ENCODE peak calls at places on chromosomes 11 and 22, in ten cellular contexts. One of them, this sample, is unnamed.

GRCh38 chr11:38547464-38547863 is 1949.4 kb upstream of the RAG2 start:
- DNase-seq in Calu3: no peak
- DNase-seq in T-cell: no peak
- DNase-seq in heart right ventricle: no peak
- DNase-seq in RWPE1: peak; percentile 38
- DNase-seq in smooth muscle cell of the brain vasculature: no peak
- DNase-seq in HT1080: no peak
- DNase-seq in ecto neural progenitor cell: no peak
- DNase-seq in posterior vena cava: no peak
- DNase-seq in cardiac fibroblast: no peak
- DNase-seq in this sample: no peak

GRCh38 chr11:66339163-66339675 is 3.0 kb upstream of the RIN1 start:
- DNase-seq in Calu3: no peak
- DNase-seq in T-cell: no peak
- DNase-seq in heart right ventricle: no peak
- DNase-seq in RWPE1: peak; percentile 96
- DNase-seq in smooth muscle cell of the brain vasculature: no peak
- DNase-seq in HT1080: peak; percentile 28
- DNase-seq in ecto neural progenitor cell: no peak
- DNase-seq in posterior vena cava: peak; percentile 49
- DNase-seq in cardiac fibroblast: no peak
- DNase-seq in this sample: no peak

GRCh38 chr11:67354314-67355022 is 1.1 kb upstream of the POLD4 start:
- DNase-seq in Calu3: peak; percentile 87
- DNase-seq in T-cell: no peak
- DNase-seq in heart right ventricle: peak; percentile 57
- DNase-seq in RWPE1: peak; percentile 95
- DNase-seq in smooth muscle cell of the brain vasculature: no peak
- DNase-seq in HT1080: peak; percentile 100
- DNase-seq in ecto neural progenitor cell: no peak
- DNase-seq in posterior vena cava: peak; percentile 93
- DNase-seq in cardiac fibroblast: peak; percentile 96
- DNase-seq in this sample: peak; percentile 93

GRCh38 chr11:104343578-104343977 is 179.6 kb upstream of the PDGFD start:
- DNase-seq in Calu3: peak; percentile 4
- DNase-seq in T-cell: no peak
- DNase-seq in heart right ventricle: no peak
- DNase-seq in RWPE1: peak; percentile 1
- DNase-seq in smooth muscle cell of the brain vasculature: no peak
- DNase-seq in HT1080: no peak
- DNase-seq in ecto neural progenitor cell: no peak
- DNase-seq in posterior vena cava: no peak
- DNase-seq in cardiac fibroblast: peak; percentile 21
- DNase-seq in this sample: no peak

GRCh38 chr11:64868904-64869570 is 9.4 kb downstream of the EHD1 start:
- DNase-seq in Calu3: peak; percentile 40
- DNase-seq in T-cell: peak; percentile 48
- DNase-seq in heart right ventricle: no peak
- DNase-seq in RWPE1: peak; percentile 92
- DNase-seq in smooth muscle cell of the brain vasculature: no peak
- DNase-seq in HT1080: peak; percentile 97
- DNase-seq in ecto neural progenitor cell: no peak
- DNase-seq in posterior vena cava: no peak
- DNase-seq in cardiac fibroblast: peak; percentile 75
- DNase-seq in this sample: peak; percentile 90

GRCh38 chr11:18706330-18707243 is 8.0 kb downstream of the TMEM86A start:
- DNase-seq in Calu3: no peak
- DNase-seq in T-cell: peak; percentile 69
- DNase-seq in heart right ventricle: peak; percentile 49
- DNase-seq in RWPE1: no peak
- DNase-seq in smooth muscle cell of the brain vasculature: no peak
- DNase-seq in HT1080: no peak
- DNase-seq in ecto neural progenitor cell: no peak
- DNase-seq in posterior vena cava: peak; percentile 87
- DNase-seq in cardiac fibroblast: peak; percentile 26
- DNase-seq in this sample: no peak

GRCh38 chr11:111582881-111583280 is 19.4 kb upstream of the SIK2 start:
- DNase-seq in Calu3: no peak
- DNase-seq in T-cell: no peak
- DNase-seq in heart right ventricle: no peak
- DNase-seq in RWPE1: no peak
- DNase-seq in smooth muscle cell of the brain vasculature: no peak
- DNase-seq in HT1080: no peak
- DNase-seq in ecto neural progenitor cell: no peak
- DNase-seq in posterior vena cava: no peak
- DNase-seq in cardiac fibroblast: no peak
- DNase-seq in this sample: no peak

GRCh38 chr22:27881404-27881803 is 37.7 kb downstream of the PITPNB start:
- DNase-seq in Calu3: no peak
- DNase-seq in T-cell: no peak
- DNase-seq in heart right ventricle: no peak
- DNase-seq in RWPE1: no peak
- DNase-seq in smooth muscle cell of the brain vasculature: no peak
- DNase-seq in HT1080: no peak
- DNase-seq in ecto neural progenitor cell: no peak
- DNase-seq in posterior vena cava: no peak
- DNase-seq in cardiac fibroblast: peak; percentile 72
- DNase-seq in this sample: peak; percentile 48

GRCh38 chr11:69536406-69536805 is 54.9 kb downstream of the LINC01488 start:
- DNase-seq in Calu3: no peak
- DNase-seq in T-cell: no peak
- DNase-seq in heart right ventricle: no peak
- DNase-seq in RWPE1: no peak
- DNase-seq in smooth muscle cell of the brain vasculature: no peak
- DNase-seq in HT1080: no peak
- DNase-seq in ecto neural progenitor cell: no peak
- DNase-seq in posterior vena cava: peak; percentile 26
- DNase-seq in cardiac fibroblast: no peak
- DNase-seq in this sample: no peak

GRCh38 chr11:71241721-71242259 is 10.6 kb downstream of the SHANK2 start:
- DNase-seq in Calu3: no peak
- DNase-seq in T-cell: no peak
- DNase-seq in heart right ventricle: no peak
- DNase-seq in RWPE1: no peak
- DNase-seq in smooth muscle cell of the brain vasculature: no peak
- DNase-seq in HT1080: no peak
- DNase-seq in ecto neural progenitor cell: no peak
- DNase-seq in posterior vena cava: peak; percentile 3
- DNase-seq in cardiac fibroblast: no peak
- DNase-seq in this sample: no peak

GRCh38 chr11:19493446-19493845 is 219.2 kb upstream of the NAV2 start:
- DNase-seq in Calu3: no peak
- DNase-seq in T-cell: no peak
- DNase-seq in heart right ventricle: no peak
- DNase-seq in RWPE1: no peak
- DNase-seq in smooth muscle cell of the brain vasculature: no peak
- DNase-seq in HT1080: no peak
- DNase-seq in ecto neural progenitor cell: no peak
- DNase-seq in posterior vena cava: no peak
- DNase-seq in cardiac fibroblast: no peak
- DNase-seq in this sample: no peak

GRCh38 chr11:2205214-2205770 is 33.7 kb upstream of the TH start:
- DNase-seq in Calu3: no peak
- DNase-seq in T-cell: no peak
- DNase-seq in heart right ventricle: no peak
- DNase-seq in RWPE1: no peak
- DNase-seq in smooth muscle cell of the brain vasculature: no peak
- DNase-seq in HT1080: no peak
- DNase-seq in ecto neural progenitor cell: no peak
- DNase-seq in posterior vena cava: peak; percentile 30
- DNase-seq in cardiac fibroblast: no peak
- DNase-seq in this sample: no peak

GRCh38 chr11:104731890-104732289 is 166.4 kb downstream of the CASP12 start:
- DNase-seq in Calu3: no peak
- DNase-seq in T-cell: no peak
- DNase-seq in heart right ventricle: no peak
- DNase-seq in RWPE1: no peak
- DNase-seq in smooth muscle cell of the brain vasculature: no peak
- DNase-seq in HT1080: no peak
- DNase-seq in ecto neural progenitor cell: no peak
- DNase-seq in posterior vena cava: no peak
- DNase-seq in cardiac fibroblast: no peak
- DNase-seq in this sample: no peak

GRCh38 chr11:85590848-85591483 is 36.2 kb downstream of the DLG2 start:
- DNase-seq in Calu3: no peak
- DNase-seq in T-cell: no peak
- DNase-seq in heart right ventricle: no peak
- DNase-seq in RWPE1: peak; percentile 21
- DNase-seq in smooth muscle cell of the brain vasculature: peak; percentile 17
- DNase-seq in HT1080: peak; percentile 51
- DNase-seq in ecto neural progenitor cell: no peak
- DNase-seq in posterior vena cava: no peak
- DNase-seq in cardiac fibroblast: peak; percentile 36
- DNase-seq in this sample: peak; percentile 31

GRCh38 chr22:49979587-49980264 is 19.2 kb downstream of the PIM3 start:
- DNase-seq in Calu3: peak; percentile 54
- DNase-seq in T-cell: no peak
- DNase-seq in heart right ventricle: no peak
- DNase-seq in RWPE1: no peak
- DNase-seq in smooth muscle cell of the brain vasculature: no peak
- DNase-seq in HT1080: peak; percentile 30
- DNase-seq in ecto neural progenitor cell: peak; percentile 49
- DNase-seq in posterior vena cava: peak; percentile 68
- DNase-seq in cardiac fibroblast: peak; percentile 52
- DNase-seq in this sample: peak; percentile 43

GRCh38 chr22:35593885-35594470 is 23.2 kb downstream of the MB start:
- DNase-seq in Calu3: no peak
- DNase-seq in T-cell: no peak
- DNase-seq in heart right ventricle: no peak
- DNase-seq in RWPE1: no peak
- DNase-seq in smooth muscle cell of the brain vasculature: no peak
- DNase-seq in HT1080: no peak
- DNase-seq in ecto neural progenitor cell: no peak
- DNase-seq in posterior vena cava: no peak
- DNase-seq in cardiac fibroblast: no peak
- DNase-seq in this sample: no peak

GRCh38 chr11:1655168-1656060 is 25.8 kb downstream of the KRTAP5-5 start:
- DNase-seq in Calu3: no peak
- DNase-seq in T-cell: no peak
- DNase-seq in heart right ventricle: no peak
- DNase-seq in RWPE1: no peak
- DNase-seq in smooth muscle cell of the brain vasculature: no peak
- DNase-seq in HT1080: no peak
- DNase-seq in ecto neural progenitor cell: peak; percentile 43
- DNase-seq in posterior vena cava: peak; percentile 75
- DNase-seq in cardiac fibroblast: no peak
- DNase-seq in this sample: no peak

GRCh38 chr11:131486937-131487336 is 116.5 kb downstream of the NTM start:
- DNase-seq in Calu3: no peak
- DNase-seq in T-cell: no peak
- DNase-seq in heart right ventricle: no peak
- DNase-seq in RWPE1: no peak
- DNase-seq in smooth muscle cell of the brain vasculature: no peak
- DNase-seq in HT1080: no peak
- DNase-seq in ecto neural progenitor cell: no peak
- DNase-seq in posterior vena cava: no peak
- DNase-seq in cardiac fibroblast: no peak
- DNase-seq in this sample: no peak

GRCh38 chr22:23897320-23897719 is 3.1 kb downstream of the MIF start:
- DNase-seq in Calu3: no peak
- DNase-seq in T-cell: no peak
- DNase-seq in heart right ventricle: no peak
- DNase-seq in RWPE1: no peak
- DNase-seq in smooth muscle cell of the brain vasculature: no peak
- DNase-seq in HT1080: no peak
- DNase-seq in ecto neural progenitor cell: no peak
- DNase-seq in posterior vena cava: no peak
- DNase-seq in cardiac fibroblast: no peak
- DNase-seq in this sample: no peak

This sample was measured in astrocyte of the spinal cord.